ENCODE peak calls at places on chromosomes 5 and 9, in seven cellular contexts. One of them, this sample, is unnamed.

GRCh38 chr5:66596791-66597757 is 881 bp downstream of the MAST4 start:
- DNase-seq in body of pancreas: peak
- DNase-seq in sigmoid colon: no peak
- DNase-seq in lower leg skin: no peak
- DNase-seq in A549: peak
- DNase-seq in heart left ventricle: peak
- DNase-seq in adrenal gland: peak
- DNase-seq in this sample: peak

GRCh38 chr5:92884464-92884863 is 696.6 kb downstream of the NR2F1-AS1 start:
- DNase-seq in adrenal gland: no peak
- DNase-seq in heart left ventricle: no peak
- DNase-seq in sigmoid colon: no peak
- DNase-seq in lower leg skin: no peak
- DNase-seq in body of pancreas: no peak
- DNase-seq in A549: no peak
- DNase-seq in this sample: no peak

GRCh38 chr5:149365418-149365817 is 7.6 kb downstream of the PCYOX1L start:
- DNase-seq in heart left ventricle: no peak
- DNase-seq in sigmoid colon: no peak
- DNase-seq in body of pancreas: no peak
- DNase-seq in lower leg skin: no peak
- DNase-seq in adrenal gland: peak
- DNase-seq in A549: no peak
- DNase-seq in this sample: no peak

GRCh38 chr5:104708027-104708426 is 1145.4 kb upstream of the NUDT12 start:
- DNase-seq in heart left ventricle: no peak
- DNase-seq in sigmoid colon: no peak
- DNase-seq in lower leg skin: no peak
- DNase-seq in body of pancreas: no peak
- DNase-seq in adrenal gland: no peak
- DNase-seq in A549: no peak
- DNase-seq in this sample: no peak

GRCh38 chr9:37547328-37547878 is 28.8 kb downstream of the FBXO10 start:
- DNase-seq in adrenal gland: no peak
- DNase-seq in body of pancreas: no peak
- DNase-seq in lower leg skin: no peak
- DNase-seq in A549: no peak
- DNase-seq in sigmoid colon: no peak
- DNase-seq in heart left ventricle: no peak
- DNase-seq in this sample: no peak

GRCh38 chr5:14143509-14143842 is 334 bp downstream of the TRIO start:
- DNase-seq in body of pancreas: no peak
- DNase-seq in heart left ventricle: no peak
- DNase-seq in sigmoid colon: no peak
- DNase-seq in adrenal gland: no peak
- DNase-seq in A549: no peak
- DNase-seq in lower leg skin: no peak
- DNase-seq in this sample: no peak

GRCh38 chr5:131595088-131596033 is 39.7 kb downstream of the RAPGEF6 start:
- DNase-seq in lower leg skin: no peak
- DNase-seq in A549: no peak
- DNase-seq in body of pancreas: no peak
- DNase-seq in adrenal gland: no peak
- DNase-seq in heart left ventricle: no peak
- DNase-seq in sigmoid colon: no peak
- DNase-seq in this sample: no peak

GRCh38 chr9:110626109-110626829 is 42.3 kb upstream of the MUSK start:
- DNase-seq in sigmoid colon: no peak
- DNase-seq in adrenal gland: no peak
- DNase-seq in A549: no peak
- DNase-seq in heart left ventricle: no peak
- DNase-seq in body of pancreas: no peak
- DNase-seq in lower leg skin: no peak
- DNase-seq in this sample: no peak

GRCh38 chr5:15807861-15808260 is 307.9 kb downstream of the FBXL7 start:
- DNase-seq in sigmoid colon: no peak
- DNase-seq in heart left ventricle: peak
- DNase-seq in A549: no peak
- DNase-seq in lower leg skin: peak
- DNase-seq in body of pancreas: peak
- DNase-seq in adrenal gland: no peak
- DNase-seq in this sample: no peak

GRCh38 chr5:72392326-72392733 is 72.2 kb downstream of the PTCD2 start:
- DNase-seq in sigmoid colon: no peak
- DNase-seq in body of pancreas: no peak
- DNase-seq in A549: no peak
- DNase-seq in heart left ventricle: no peak
- DNase-seq in adrenal gland: no peak
- DNase-seq in lower leg skin: no peak
- DNase-seq in this sample: no peak

GRCh38 chr5:140245354-140245753 is 57.5 kb downstream of the PFDN1 start:
- DNase-seq in lower leg skin: no peak
- DNase-seq in heart left ventricle: no peak
- DNase-seq in body of pancreas: no peak
- DNase-seq in adrenal gland: no peak
- DNase-seq in A549: no peak
- DNase-seq in sigmoid colon: peak
- DNase-seq in this sample: no peak

GRCh38 chr5:142032747-142033631 is 20.2 kb upstream of the GNPDA1 start:
- DNase-seq in lower leg skin: no peak
- DNase-seq in adrenal gland: peak
- DNase-seq in heart left ventricle: no peak
- DNase-seq in sigmoid colon: no peak
- DNase-seq in A549: no peak
- DNase-seq in body of pancreas: no peak
- DNase-seq in this sample: no peak

GRCh38 chr9:85117831-85118230 is 448.3 kb downstream of the NTRK2 start:
- DNase-seq in sigmoid colon: no peak
- DNase-seq in A549: peak
- DNase-seq in body of pancreas: no peak
- DNase-seq in lower leg skin: no peak
- DNase-seq in adrenal gland: no peak
- DNase-seq in heart left ventricle: no peak
- DNase-seq in this sample: no peak

GRCh38 chr5:177419045-177419444 is 7.4 kb upstream of the GRK6 start:
- DNase-seq in A549: no peak
- DNase-seq in sigmoid colon: no peak
- DNase-seq in body of pancreas: no peak
- DNase-seq in heart left ventricle: no peak
- DNase-seq in lower leg skin: no peak
- DNase-seq in adrenal gland: no peak
- DNase-seq in this sample: no peak

GRCh38 chr5:108054349-108054748 is 327.5 kb downstream of the FBXL17 start:
- DNase-seq in lower leg skin: no peak
- DNase-seq in adrenal gland: no peak
- DNase-seq in sigmoid colon: no peak
- DNase-seq in A549: no peak
- DNase-seq in heart left ventricle: no peak
- DNase-seq in body of pancreas: no peak
- DNase-seq in this sample: no peak

GRCh38 chr9:131731237-131731995 is 8.5 kb downstream of the RAPGEF1 start:
- DNase-seq in body of pancreas: no peak
- DNase-seq in sigmoid colon: no peak
- DNase-seq in heart left ventricle: no peak
- DNase-seq in lower leg skin: no peak
- DNase-seq in A549: no peak
- DNase-seq in adrenal gland: no peak
- DNase-seq in this sample: no peak

GRCh38 chr5:41415242-41415641 is 95.2 kb downstream of the PLCXD3 start:
- DNase-seq in sigmoid colon: no peak
- DNase-seq in A549: no peak
- DNase-seq in lower leg skin: no peak
- DNase-seq in adrenal gland: no peak
- DNase-seq in body of pancreas: no peak
- DNase-seq in heart left ventricle: no peak
- DNase-seq in this sample: no peak

GRCh38 chr5:73338201-73339126 is 110.1 kb downstream of the FOXD1 start:
- DNase-seq in lower leg skin: no peak
- DNase-seq in body of pancreas: peak
- DNase-seq in A549: no peak
- DNase-seq in heart left ventricle: no peak
- DNase-seq in adrenal gland: no peak
- DNase-seq in sigmoid colon: no peak
- DNase-seq in this sample: no peak

GRCh38 chr9:99142275-99142674 is 37.4 kb downstream of the TGFBR1 start:
- DNase-seq in adrenal gland: no peak
- DNase-seq in sigmoid colon: no peak
- DNase-seq in heart left ventricle: no peak
- DNase-seq in A549: no peak
- DNase-seq in body of pancreas: no peak
- DNase-seq in lower leg skin: no peak
- DNase-seq in this sample: no peak

GRCh38 chr5:139862313-139862712 is 66.7 kb downstream of the PSD2 start:
- DNase-seq in sigmoid colon: no peak
- DNase-seq in heart left ventricle: no peak
- DNase-seq in lower leg skin: no peak
- DNase-seq in A549: no peak
- DNase-seq in body of pancreas: no peak
- DNase-seq in adrenal gland: no peak
- DNase-seq in this sample: no peak

GRCh38 chr5:39080597-39081204 is 6.5 kb upstream of the RICTOR start:
- DNase-seq in body of pancreas: peak
- DNase-seq in lower leg skin: no peak
- DNase-seq in heart left ventricle: peak
- DNase-seq in A549: peak
- DNase-seq in adrenal gland: peak
- DNase-seq in sigmoid colon: peak
- DNase-seq in this sample: peak

GRCh38 chr5:123752576-123752975 is 240.6 kb downstream of the CSNK1G3 start:
- DNase-seq in heart left ventricle: no peak
- DNase-seq in body of pancreas: no peak
- DNase-seq in A549: no peak
- DNase-seq in adrenal gland: no peak
- DNase-seq in lower leg skin: no peak
- DNase-seq in sigmoid colon: no peak
- DNase-seq in this sample: no peak

GRCh38 chr5:78553991-78554390 is 94.6 kb downstream of the LHFPL2 start:
- DNase-seq in lower leg skin: no peak
- DNase-seq in body of pancreas: no peak
- DNase-seq in sigmoid colon: no peak
- DNase-seq in adrenal gland: peak
- DNase-seq in A549: no peak
- DNase-seq in heart left ventricle: no peak
- DNase-seq in this sample: no peak

GRCh38 chr9:121019282-121019681 is 30.8 kb downstream of the C5 start:
- DNase-seq in body of pancreas: no peak
- DNase-seq in heart left ventricle: no peak
- DNase-seq in lower leg skin: no peak
- DNase-seq in adrenal gland: no peak
- DNase-seq in sigmoid colon: no peak
- DNase-seq in A549: no peak
- DNase-seq in this sample: no peak

GRCh38 chr5:59584858-59585846 is 308.4 kb downstream of the PDE4D start:
- DNase-seq in body of pancreas: no peak
- DNase-seq in lower leg skin: no peak
- DNase-seq in A549: no peak
- DNase-seq in sigmoid colon: no peak
- DNase-seq in adrenal gland: no peak
- DNase-seq in heart left ventricle: no peak
- DNase-seq in this sample: no peak

GRCh38 chr5:59591162-59591561 is 302.4 kb downstream of the PDE4D start:
- DNase-seq in lower leg skin: no peak
- DNase-seq in sigmoid colon: no peak
- DNase-seq in heart left ventricle: no peak
- DNase-seq in adrenal gland: no peak
- DNase-seq in body of pancreas: no peak
- DNase-seq in A549: no peak
- DNase-seq in this sample: no peak

GRCh38 chr5:59586811-59587340 is 306.6 kb downstream of the PDE4D start:
- DNase-seq in sigmoid colon: no peak
- DNase-seq in body of pancreas: no peak
- DNase-seq in adrenal gland: no peak
- DNase-seq in lower leg skin: no peak
- DNase-seq in heart left ventricle: no peak
- DNase-seq in A549: no peak
- DNase-seq in this sample: no peak

GRCh38 chr5:59588922-59589321 is 304.6 kb downstream of the PDE4D start:
- DNase-seq in lower leg skin: no peak
- DNase-seq in body of pancreas: no peak
- DNase-seq in sigmoid colon: no peak
- DNase-seq in adrenal gland: no peak
- DNase-seq in A549: peak
- DNase-seq in heart left ventricle: no peak
- DNase-seq in this sample: no peak

GRCh38 chr5:59587489-59588337 is 305.8 kb downstream of the PDE4D start:
- DNase-seq in A549: peak
- DNase-seq in sigmoid colon: peak
- DNase-seq in heart left ventricle: peak
- DNase-seq in lower leg skin: no peak
- DNase-seq in adrenal gland: peak
- DNase-seq in body of pancreas: peak
- DNase-seq in this sample: peak
- TF ChIP-seq POLR2A in A549: peak
- TF ChIP-seq POLR2A in sigmoid colon: no peak
- TF ChIP-seq POLR2A in heart left ventricle: no peak
- TF ChIP-seq POLR2A in lower leg skin: no peak
- TF ChIP-seq POLR2A in adrenal gland: no peak
- TF ChIP-seq POLR2A in body of pancreas: no peak
- TF ChIP-seq POLR2A in this sample: no peak

GRCh38 chr5:472656-473343 is 29.8 kb downstream of the EXOC3 start:
- DNase-seq in sigmoid colon: peak
- DNase-seq in heart left ventricle: peak
- DNase-seq in A549: peak
- DNase-seq in body of pancreas: peak
- DNase-seq in lower leg skin: peak
- DNase-seq in adrenal gland: peak
- DNase-seq in this sample: peak
- TF ChIP-seq POLR2A in sigmoid colon: no peak
- TF ChIP-seq POLR2A in heart left ventricle: no peak
- TF ChIP-seq POLR2A in A549: peak
- TF ChIP-seq POLR2A in body of pancreas: peak
- TF ChIP-seq POLR2A in lower leg skin: no peak
- TF ChIP-seq POLR2A in adrenal gland: peak
- TF ChIP-seq POLR2A in this sample: peak

GRCh38 chr9:90137824-90138223 is 504.8 kb downstream of the DIRAS2 start:
- DNase-seq in lower leg skin: no peak
- DNase-seq in adrenal gland: no peak
- DNase-seq in sigmoid colon: no peak
- DNase-seq in body of pancreas: no peak
- DNase-seq in heart left ventricle: no peak
- DNase-seq in A549: no peak
- DNase-seq in this sample: no peak
- TF ChIP-seq POLR2A in lower leg skin: no peak
- TF ChIP-seq POLR2A in adrenal gland: no peak
- TF ChIP-seq POLR2A in sigmoid colon: no peak
- TF ChIP-seq POLR2A in body of pancreas: no peak
- TF ChIP-seq POLR2A in heart left ventricle: no peak
- TF ChIP-seq POLR2A in A549: no peak
- TF ChIP-seq POLR2A in this sample: no peak

DNA sequence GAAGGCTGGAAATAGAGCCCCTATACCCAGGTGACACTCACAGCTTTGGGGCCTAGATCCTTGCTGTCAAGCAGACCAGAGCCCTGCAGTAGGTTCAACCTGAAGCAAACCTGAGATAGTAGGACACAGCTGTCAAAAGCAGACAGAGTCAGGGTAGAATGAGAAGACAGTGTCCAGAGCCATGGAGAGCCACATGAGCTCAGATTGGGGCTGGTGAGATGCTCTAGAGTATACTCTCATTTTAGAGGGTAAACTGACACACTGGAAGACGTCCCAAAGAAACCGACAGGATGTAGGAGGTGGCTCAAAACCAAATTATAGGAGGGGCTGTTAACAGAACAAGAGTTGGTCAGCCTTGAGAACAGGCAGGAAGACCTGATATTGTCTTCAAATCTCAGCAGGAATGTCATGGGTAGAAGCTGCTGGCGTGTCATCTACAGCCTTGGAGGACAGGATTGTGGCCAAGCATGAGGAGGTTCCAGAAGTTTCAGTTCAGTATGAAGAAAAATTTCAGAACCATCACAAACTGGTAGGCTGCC is 11.5 kb downstream of the CCDC69 start:
- DNase-seq in A549: no peak
- DNase-seq in adrenal gland: peak
- DNase-seq in body of pancreas: no peak
- DNase-seq in heart left ventricle: no peak
- DNase-seq in lower leg skin: no peak
- DNase-seq in sigmoid colon: no peak
- DNase-seq in this sample: no peak
- TF ChIP-seq POLR2A in A549: no peak
- TF ChIP-seq POLR2A in adrenal gland: no peak
- TF ChIP-seq POLR2A in body of pancreas: no peak
- TF ChIP-seq POLR2A in heart left ventricle: no peak
- TF ChIP-seq POLR2A in lower leg skin: no peak
- TF ChIP-seq POLR2A in sigmoid colon: no peak
- TF ChIP-seq POLR2A in this sample: no peak